ENCODE peak calls at places on chromosomes 1 and 21, in eight cellular contexts. P is brain microvascular endothelial cell, S is tibial nerve, J is astrocyte of the spinal cord, T is right cardiac atrium, R is ovary, Z is lower leg skin, D is IMR-90. O is an unnamed sample.

GRCh38 chr1:150148834-150149489 is 754 bp upstream of the PLEKHO1 start:
- DNase-seq in P (no peak), S (no peak), J (peak), T (no peak), R (no peak), Z (peak), D (no peak), O (no peak)

GRCh38 chr1:185559684-185560310 is 174.4 kb upstream of the HMCN1 start:
- DNase-seq in P (peak), S (no peak), J (peak), T (peak), R (no peak), Z (no peak), D (peak), O (peak)

GRCh38 chr1:112255080-112255479 is 140.9 kb upstream of the CTTNBP2NL start:
- DNase-seq in P (peak), S (no peak), J (no peak), T (no peak), R (no peak), Z (no peak), D (peak), O (no peak)

GRCh38 chr1:244077473-244078220 is 26.6 kb downstream of the ZBTB18 start:
- DNase-seq in P (no peak), S (no peak), J (no peak), T (peak), R (no peak), Z (no peak), D (no peak), O (no peak)

GRCh38 chr1:203278885-203279406 is 26.4 kb upstream of the BTG2 start:
- DNase-seq in P (no peak), S (no peak), J (no peak), T (no peak), R (no peak), Z (no peak), D (no peak), O (no peak)

GRCh38 chr1:24705260-24706073 is 39.8 kb upstream of the CLIC4 start:
- DNase-seq in P (peak), S (peak), J (peak), T (peak), R (peak), Z (peak), D (peak), O (peak)

GRCh38 chr1:231683439-231684165 is 57.0 kb downstream of the DISC1 start:
- DNase-seq in P (peak), S (peak), J (peak), T (peak), R (no peak), Z (no peak), D (no peak), O (no peak)

GRCh38 chr21:33608559-33608958 is 20.1 kb upstream of the DONSON start:
- DNase-seq in P (no peak), S (no peak), J (no peak), T (no peak), R (no peak), Z (no peak), D (peak), O (no peak)

GRCh38 chr1:116824631-116825399 is 70.6 kb downstream of the CD2 start:
- DNase-seq in P (no peak), S (no peak), J (no peak), T (no peak), R (no peak), Z (no peak), D (no peak), O (peak)

GRCh38 chr1:22325531-22326371 is 125.9 kb upstream of the ZBTB40 start:
- DNase-seq in P (no peak), S (no peak), J (no peak), T (no peak), R (no peak), Z (peak), D (no peak), O (no peak)

GRCh38 chr1:242467556-242468145 is 56.8 kb downstream of the PLD5 start:
- DNase-seq in P (peak), S (no peak), J (peak), T (peak), R (peak), Z (no peak), D (peak), O (peak)

GRCh38 chr1:182752077-182752826 is 37.3 kb upstream of the NPL start:
- DNase-seq in P (no peak), S (no peak), J (peak), T (no peak), R (no peak), Z (no peak), D (peak), O (no peak)

GRCh38 chr1:55544826-55545225 is 329.7 kb upstream of the USP24 start:
- DNase-seq in P (no peak), S (no peak), J (no peak), T (no peak), R (no peak), Z (no peak), D (no peak), O (no peak)

GRCh38 chr21:20627594-20627993 is 370.6 kb upstream of the NCAM2 start:
- DNase-seq in P (no peak), S (no peak), J (no peak), T (no peak), R (no peak), Z (no peak), D (no peak), O (no peak)

GRCh38 chr1:28281608-28282425 is 22.5 kb downstream of the SESN2 start:
- DNase-seq in P (no peak), S (no peak), J (no peak), T (no peak), R (no peak), Z (no peak), D (no peak), O (no peak)

GRCh38 chr1:56430141-56430839 is 149.1 kb downstream of the PLPP3 start:
- DNase-seq in P (no peak), S (no peak), J (no peak), T (no peak), R (no peak), Z (no peak), D (no peak), O (no peak)

GRCh38 chr1:8031176-8031785 is 5.2 kb upstream of the ERRFI1 start:
- DNase-seq in P (no peak), S (no peak), J (peak), T (no peak), R (no peak), Z (no peak), D (peak), O (no peak)

GRCh38 chr1:200330770-200331428 is 78.9 kb downstream of the ZNF281 start:
- DNase-seq in P (no peak), S (no peak), J (no peak), T (no peak), R (no peak), Z (no peak), D (no peak), O (no peak)

GRCh38 chr1:47187926-47188250 is 1.9 kb downstream of the PDZK1IP1 start:
- DNase-seq in P (no peak), S (no peak), J (no peak), T (no peak), R (no peak), Z (peak), D (no peak), O (no peak)

GRCh38 chr1:152410599-152410998 is 3.5 kb downstream of the CRNN start:
- DNase-seq in P (no peak), S (no peak), J (peak), T (no peak), R (no peak), Z (no peak), D (peak), O (peak)

GRCh38 chr1:201646623-201647022 is 107.7 kb downstream of the NAV1 start:
- DNase-seq in P (no peak), S (no peak), J (no peak), T (no peak), R (no peak), Z (no peak), D (no peak), O (no peak)

GRCh38 chr1:70409136-70409535 is 1.9 kb upstream of the CTH start:
- DNase-seq in P (no peak), S (no peak), J (no peak), T (no peak), R (no peak), Z (no peak), D (no peak), O (no peak)

GRCh38 chr1:196317535-196318522 is 290.4 kb downstream of the KCNT2 start:
- DNase-seq in P (peak), S (no peak), J (peak), T (peak), R (peak), Z (no peak), D (peak), O (peak)

GRCh38 chr1:165650981-165651625 is 20.1 kb downstream of the MGST3 start:
- DNase-seq in P (no peak), S (no peak), J (peak), T (no peak), R (no peak), Z (no peak), D (peak), O (no peak)

GRCh38 chr1:155479205-155479604 is 83.4 kb downstream of the ASH1L start:
- DNase-seq in P (peak), S (no peak), J (peak), T (no peak), R (no peak), Z (no peak), D (peak), O (no peak)

GRCh38 chr21:35046880-35047229 is 2.2 kb downstream of the RUNX1 start:
- DNase-seq in P (peak), S (no peak), J (no peak), T (no peak), R (no peak), Z (peak), D (no peak), O (no peak)
- H3K4me3 ChIP-seq in P (peak), S (peak), J (peak), T (no peak), R (no peak), Z (no peak), D (peak), O (no peak)

GRCh38 chr1:19179597-19180271 is 30.3 kb downstream of the UBR4 start:
- DNase-seq in P (peak), S (no peak), J (peak), T (no peak), R (no peak), Z (no peak), D (peak), O (no peak)
- H3K4me3 ChIP-seq in P (no peak), S (no peak), J (no peak), T (no peak), R (no peak), Z (no peak), D (no peak), O (no peak)

GRCh38 chr1:222627232-222627631 is 9.3 kb downstream of the MIA3 start:
- DNase-seq in P (peak), S (no peak), J (peak), T (peak), R (no peak), Z (no peak), D (peak), O (no peak)

GRCh38 chr1:222624214-222624613 is 6.3 kb downstream of the MIA3 start:
- DNase-seq in P (no peak), S (no peak), J (no peak), T (no peak), R (no peak), Z (no peak), D (no peak), O (no peak)

GRCh38 chr1:222620566-222620965 is 2.7 kb downstream of the MIA3 start:
- DNase-seq in P (no peak), S (no peak), J (no peak), T (no peak), R (no peak), Z (no peak), D (no peak), O (no peak)

GRCh38 chr1:222622765-222623164 is 4.9 kb downstream of the MIA3 start:
- DNase-seq in P (no peak), S (no peak), J (no peak), T (no peak), R (no peak), Z (no peak), D (no peak), O (no peak)

GRCh38 chr1:222623458-222623857 is 5.6 kb downstream of the MIA3 start:
- DNase-seq in P (no peak), S (no peak), J (no peak), T (no peak), R (no peak), Z (no peak), D (no peak), O (no peak)
- H3K4me3 ChIP-seq in P (no peak), S (no peak), J (no peak), T (no peak), R (no peak), Z (no peak), D (no peak), O (no peak)

GRCh38 chr1:167715653-167716302 is 6.0 kb upstream of the MPZL1 start:
- DNase-seq in P (no peak), S (no peak), J (peak), T (no peak), R (no peak), Z (no peak), D (peak), O (no peak)

GRCh38 chr1:167718926-167719691 is 2.7 kb upstream of the MPZL1 start:
- DNase-seq in P (no peak), S (no peak), J (no peak), T (no peak), R (no peak), Z (no peak), D (no peak), O (no peak)

GRCh38 chr1:167714098-167714850 is 7.5 kb upstream of the MPZL1 start:
- DNase-seq in P (peak), S (peak), J (peak), T (peak), R (peak), Z (peak), D (no peak), O (peak)

GRCh38 chr1:167714851-167715652 is 6.7 kb upstream of the MPZL1 start:
- DNase-seq in P (peak), S (peak), J (peak), T (peak), R (peak), Z (peak), D (peak), O (peak)

GRCh38 chr1:167717351-167717750 is 4.4 kb upstream of the MPZL1 start:
- DNase-seq in P (no peak), S (no peak), J (no peak), T (no peak), R (no peak), Z (no peak), D (peak), O (no peak)
- H3K4me3 ChIP-seq in P (no peak), S (no peak), J (no peak), T (no peak), R (no peak), Z (no peak), D (no peak), O (no peak)

GRCh38 chr1:223123238-223123976 is 19.6 kb downstream of the TLR5 start:
- DNase-seq in P (peak), S (peak), J (peak), T (peak), R (peak), Z (peak), D (peak), O (peak)
- H3K4me3 ChIP-seq in P (no peak), S (peak), J (no peak), T (no peak), R (peak), Z (no peak), D (no peak), O (peak)

DNA sequence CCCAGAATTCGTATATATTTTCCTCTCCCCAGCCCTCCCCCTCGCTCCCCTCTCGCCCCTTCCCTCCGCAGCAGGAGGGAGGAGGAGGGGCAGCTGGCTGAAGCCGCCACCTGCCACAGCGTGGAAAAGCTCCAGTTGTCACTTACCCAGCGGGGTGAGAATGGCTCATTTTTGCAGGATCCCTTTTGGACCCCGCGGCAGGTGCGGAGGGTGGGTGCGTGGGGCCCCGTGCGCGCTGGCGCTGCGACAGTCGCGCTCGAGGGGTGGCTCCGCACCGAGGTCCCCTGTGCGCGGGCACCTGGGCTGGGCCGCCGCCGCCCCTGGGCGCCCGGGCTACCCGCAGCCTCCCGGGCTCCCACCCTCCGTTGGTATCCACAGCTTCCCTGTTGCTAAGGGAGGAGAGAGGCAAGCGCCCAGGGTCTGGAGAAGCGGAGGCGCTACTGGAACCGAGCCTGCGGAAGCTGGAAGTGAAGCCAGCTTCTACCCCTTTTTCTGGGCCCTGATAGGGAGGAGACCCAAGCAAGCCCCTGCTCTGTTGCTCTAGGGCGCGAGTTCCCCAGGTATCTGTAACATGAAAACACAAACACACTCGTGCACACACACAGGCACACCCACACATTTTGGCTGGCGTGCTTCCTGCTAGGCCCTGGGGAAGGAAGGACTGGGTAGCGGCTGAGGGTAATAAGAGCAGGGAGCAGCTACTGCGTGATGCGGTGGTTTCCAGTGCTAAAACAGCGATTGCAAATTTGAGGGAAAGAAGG is at the start of gene ERICH3:
- DNase-seq in P (no peak), S (no peak), J (no peak), T (peak), R (peak), Z (no peak), D (no peak), O (peak)
- H3K4me3 ChIP-seq in P (peak), S (peak), J (peak), T (peak), R (peak), Z (no peak), D (peak), O (no peak)

GRCh38 chr1:92538413-92539061 is 51.8 kb upstream of the GFI1 start:
- DNase-seq in P (peak), S (no peak), J (no peak), T (no peak), R (no peak), Z (no peak), D (peak), O (no peak)

GRCh38 chr1:92537333-92537884 is 50.7 kb upstream of the GFI1 start:
- DNase-seq in P (no peak), S (no peak), J (no peak), T (no peak), R (no peak), Z (no peak), D (no peak), O (no peak)

GRCh38 chr1:92538048-92538412 is 51.3 kb upstream of the GFI1 start:
- DNase-seq in P (no peak), S (no peak), J (peak), T (no peak), R (no peak), Z (no peak), D (peak), O (no peak)

GRCh38 chr1:92536593-92537332 is 50.0 kb upstream of the GFI1 start:
- DNase-seq in P (peak), S (no peak), J (peak), T (no peak), R (no peak), Z (no peak), D (peak), O (no peak)
- H3K4me3 ChIP-seq in P (no peak), S (no peak), J (no peak), T (no peak), R (no peak), Z (no peak), D (no peak), O (no peak)

GRCh38 chr1:15886613-15887167 is 39.2 kb downstream of the SPEN start:
- DNase-seq in P (no peak), S (no peak), J (no peak), T (no peak), R (no peak), Z (no peak), D (no peak), O (no peak)

GRCh38 chr1:15885269-15885668 is 37.8 kb downstream of the SPEN start:
- DNase-seq in P (no peak), S (no peak), J (no peak), T (no peak), R (no peak), Z (no peak), D (no peak), O (no peak)

GRCh38 chr1:15884477-15884876 is 37.0 kb downstream of the SPEN start:
- DNase-seq in P (no peak), S (no peak), J (no peak), T (no peak), R (no peak), Z (no peak), D (no peak), O (no peak)

GRCh38 chr1:15883326-15883725 is 35.8 kb downstream of the SPEN start:
- DNase-seq in P (no peak), S (no peak), J (no peak), T (no peak), R (no peak), Z (no peak), D (no peak), O (no peak)

GRCh38 chr1:15885701-15886612 is 38.5 kb downstream of the SPEN start:
- DNase-seq in P (peak), S (peak), J (peak), T (peak), R (peak), Z (peak), D (peak), O (peak)
- H3K4me3 ChIP-seq in P (peak), S (peak), J (peak), T (peak), R (peak), Z (no peak), D (peak), O (no peak)

GRCh38 chr1:110428961-110429360 is 21.5 kb upstream of the LAMTOR5 start:
- DNase-seq in P (no peak), S (no peak), J (no peak), T (no peak), R (no peak), Z (no peak), D (no peak), O (no peak)

GRCh38 chr1:110433213-110433612 is 17.7 kb upstream of the PROK1 start:
- DNase-seq in P (no peak), S (no peak), J (no peak), T (no peak), R (no peak), Z (no peak), D (no peak), O (no peak)

GRCh38 chr1:110430901-110431300 is 20.0 kb upstream of the PROK1 start:
- DNase-seq in P (no peak), S (no peak), J (no peak), T (no peak), R (no peak), Z (no peak), D (no peak), O (no peak)

GRCh38 chr1:110433803-110434202 is 17.1 kb upstream of the PROK1 start:
- DNase-seq in P (peak), S (peak), J (peak), T (peak), R (no peak), Z (no peak), D (peak), O (no peak)

DNA sequence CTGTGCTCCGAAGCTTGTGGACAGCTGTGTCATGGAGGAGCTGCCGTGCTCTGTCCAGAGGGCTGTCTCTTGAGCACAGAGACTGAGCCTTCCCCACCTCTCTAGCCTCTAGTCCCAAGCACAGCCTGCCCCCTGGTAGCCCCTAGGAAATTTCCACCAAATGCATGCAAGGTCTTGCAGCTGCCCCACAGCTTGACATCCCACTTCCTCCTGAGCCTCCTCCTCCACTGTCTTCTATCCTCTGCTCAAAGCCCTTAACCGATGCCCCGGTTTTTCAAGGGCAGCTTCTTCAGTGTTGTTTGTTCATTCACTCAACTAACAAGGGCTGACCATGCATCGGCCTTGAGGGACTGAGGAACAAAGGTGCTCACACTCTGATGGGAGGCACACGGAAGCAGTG is 20.6 kb upstream of the PROK1 start:
- DNase-seq in P (no peak), S (no peak), J (no peak), T (no peak), R (no peak), Z (no peak), D (no peak), O (no peak)
- H3K4me3 ChIP-seq in P (no peak), S (no peak), J (no peak), T (no peak), R (no peak), Z (no peak), D (no peak), O (no peak)

O was measured in pancreas.